ENCODE peak calls at places on chromosomes 12 and 14, in four cellular contexts. One of them, this sample, is unnamed.

GRCh38 chr12:16603265-16603915 is 2.6 kb downstream of the LMO3 start:
- DNase-seq in GM12878: no peak
- DNase-seq in GM12891: no peak
- DNase-seq in SK-N-SH: no peak
- DNase-seq in this sample: no peak

GRCh38 chr14:23579739-23580138 is 1.1 kb upstream of the JPH4 start:
- DNase-seq in GM12878: no peak
- DNase-seq in GM12891: no peak
- DNase-seq in SK-N-SH: no peak
- DNase-seq in this sample: no peak

GRCh38 chr14:60327447-60328331 is 78.7 kb downstream of the PPM1A start:
- DNase-seq in GM12878: peak
- DNase-seq in GM12891: peak
- DNase-seq in SK-N-SH: peak
- DNase-seq in this sample: peak

GRCh38 chr12:14238224-14238792 is 127.2 kb upstream of the ATF7IP start:
- DNase-seq in GM12878: no peak
- DNase-seq in GM12891: no peak
- DNase-seq in SK-N-SH: no peak
- DNase-seq in this sample: no peak

GRCh38 chr12:107225626-107226025 is 132.3 kb upstream of the CRY1 start:
- DNase-seq in GM12878: no peak
- DNase-seq in GM12891: no peak
- DNase-seq in SK-N-SH: no peak
- DNase-seq in this sample: no peak

GRCh38 chr14:105282098-105282725 is 18.6 kb downstream of the BRF1 start:
- DNase-seq in GM12878: no peak
- DNase-seq in GM12891: no peak
- DNase-seq in SK-N-SH: no peak
- DNase-seq in this sample: no peak

GRCh38 chr14:21729703-21730212 is 56.1 kb upstream of the OR4E1 start:
- DNase-seq in GM12878: no peak
- DNase-seq in GM12891: no peak
- DNase-seq in SK-N-SH: no peak
- DNase-seq in this sample: no peak

GRCh38 chr14:91246051-91246852 is 1.7 kb upstream of the GPR68 start:
- DNase-seq in GM12878: no peak
- DNase-seq in GM12891: no peak
- DNase-seq in SK-N-SH: no peak
- DNase-seq in this sample: no peak

GRCh38 chr14:93870377-93870776 is 56.8 kb upstream of the FAM181A start:
- DNase-seq in GM12878: no peak
- DNase-seq in GM12891: no peak
- DNase-seq in SK-N-SH: no peak
- DNase-seq in this sample: no peak

GRCh38 chr14:68784995-68785816 is 7.7 kb downstream of the ZFP36L1 start:
- DNase-seq in GM12878: no peak
- DNase-seq in GM12891: no peak
- DNase-seq in SK-N-SH: no peak
- DNase-seq in this sample: no peak

GRCh38 chr12:78489990-78490389 is 374.6 kb upstream of the SYT1 start:
- DNase-seq in GM12878: no peak
- DNase-seq in GM12891: no peak
- DNase-seq in SK-N-SH: no peak
- DNase-seq in this sample: no peak

GRCh38 chr12:99413751-99414150 is 233.8 kb upstream of the GARIN6 start:
- DNase-seq in GM12878: no peak
- DNase-seq in GM12891: no peak
- DNase-seq in SK-N-SH: no peak
- DNase-seq in this sample: no peak

GRCh38 chr14:55127491-55127951 is 1.5 kb upstream of the LGALS3 start:
- DNase-seq in GM12878: no peak
- DNase-seq in GM12891: no peak
- DNase-seq in SK-N-SH: no peak
- DNase-seq in this sample: no peak

GRCh38 chr12:92784795-92785562 is 82.2 kb downstream of the PLEKHG7 start:
- DNase-seq in GM12878: peak
- DNase-seq in GM12891: peak
- DNase-seq in SK-N-SH: peak
- DNase-seq in this sample: peak

GRCh38 chr12:67698711-67699603 is 50.4 kb downstream of the DYRK2 start:
- DNase-seq in GM12878: peak
- DNase-seq in GM12891: peak
- DNase-seq in SK-N-SH: no peak
- DNase-seq in this sample: peak

GRCh38 chr12:104863549-104863948 is 94.5 kb downstream of the SLC41A2 start:
- DNase-seq in GM12878: no peak
- DNase-seq in GM12891: no peak
- DNase-seq in SK-N-SH: no peak
- DNase-seq in this sample: no peak
- TF ChIP-seq TAF1 in GM12878: no peak
- TF ChIP-seq TAF1 in GM12891: no peak
- TF ChIP-seq TAF1 in SK-N-SH: no peak
- TF ChIP-seq TAF1 in this sample: no peak

DNA sequence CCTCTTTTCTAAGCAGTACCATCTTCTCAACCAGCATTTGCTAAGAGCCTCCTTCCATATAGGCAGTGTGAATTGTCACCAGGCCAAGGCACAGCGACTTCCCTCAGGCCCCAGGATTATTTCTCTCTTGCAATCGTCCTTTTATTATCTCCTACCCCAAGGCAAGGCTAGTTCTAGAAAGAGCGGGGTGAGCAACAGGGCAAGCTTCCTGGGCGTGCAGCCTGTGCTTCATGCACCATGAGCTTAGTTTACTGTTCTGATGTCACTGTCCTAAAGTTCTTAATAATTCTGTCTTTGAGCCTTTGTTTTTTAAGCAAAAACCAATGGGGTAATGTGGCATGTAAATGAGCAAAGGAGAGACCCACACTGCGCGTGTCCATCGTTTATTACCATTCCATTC is 27.9 kb downstream of the DUSP6 start:
- DNase-seq in GM12878: no peak
- DNase-seq in GM12891: no peak
- DNase-seq in SK-N-SH: no peak
- DNase-seq in this sample: no peak
- TF ChIP-seq TAF1 in GM12878: no peak
- TF ChIP-seq TAF1 in GM12891: no peak
- TF ChIP-seq TAF1 in SK-N-SH: no peak
- TF ChIP-seq TAF1 in this sample: no peak

GRCh38 chr12:27710592-27711311 is at the start of gene MRPS35:
- DNase-seq in GM12878: peak
- DNase-seq in GM12891: peak
- DNase-seq in SK-N-SH: peak
- DNase-seq in this sample: peak

GRCh38 chr12:27709212-27709931 is 1.3 kb upstream of the MRPS35 start:
- DNase-seq in GM12878: no peak
- DNase-seq in GM12891: no peak
- DNase-seq in SK-N-SH: no peak
- DNase-seq in this sample: no peak

GRCh38 chr12:27711312-27711682 is 665 bp downstream of the MRPS35 start:
- DNase-seq in GM12878: no peak
- DNase-seq in GM12891: peak
- DNase-seq in SK-N-SH: no peak
- DNase-seq in this sample: no peak

GRCh38 chr12:27711957-27712356 is 1.3 kb downstream of the MRPS35 start:
- DNase-seq in GM12878: no peak
- DNase-seq in GM12891: no peak
- DNase-seq in SK-N-SH: no peak
- DNase-seq in this sample: no peak

GRCh38 chr12:27709932-27710591 is 570 bp upstream of the MRPS35 start:
- DNase-seq in GM12878: peak
- DNase-seq in GM12891: no peak
- DNase-seq in SK-N-SH: no peak
- DNase-seq in this sample: no peak
- TF ChIP-seq TAF1 in GM12878: no peak
- TF ChIP-seq TAF1 in GM12891: no peak
- TF ChIP-seq TAF1 in SK-N-SH: no peak
- TF ChIP-seq TAF1 in this sample: no peak

DNA sequence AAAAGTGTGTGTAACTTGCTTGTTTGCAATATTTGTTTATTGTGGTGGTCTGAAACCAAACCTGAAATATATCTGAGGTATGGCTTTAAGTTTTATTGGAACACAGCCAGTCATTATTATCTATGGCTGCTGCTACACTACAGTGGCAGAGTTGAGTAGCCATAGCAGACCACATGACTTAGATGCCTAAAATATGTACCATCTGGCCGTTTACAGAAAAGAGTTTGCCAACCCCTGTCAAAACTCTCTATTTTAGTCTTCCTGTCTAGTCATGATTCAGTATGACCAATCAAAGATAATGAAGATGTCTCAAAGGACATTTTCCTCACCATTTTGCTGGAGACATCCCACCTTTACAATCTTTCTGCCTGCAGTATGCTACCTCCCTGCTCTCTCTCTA is 242.3 kb downstream of the ANO6 start:
- DNase-seq in GM12878: no peak
- DNase-seq in GM12891: no peak
- DNase-seq in SK-N-SH: no peak
- DNase-seq in this sample: no peak
- TF ChIP-seq TAF1 in GM12878: no peak
- TF ChIP-seq TAF1 in GM12891: no peak
- TF ChIP-seq TAF1 in SK-N-SH: no peak
- TF ChIP-seq TAF1 in this sample: no peak

GRCh38 chr12:43776498-43776897 is 17.7 kb downstream of the IRAK4 start:
- DNase-seq in GM12878: no peak
- DNase-seq in GM12891: peak
- DNase-seq in SK-N-SH: peak
- DNase-seq in this sample: no peak
- TF ChIP-seq TAF1 in GM12878: no peak
- TF ChIP-seq TAF1 in GM12891: no peak
- TF ChIP-seq TAF1 in SK-N-SH: no peak
- TF ChIP-seq TAF1 in this sample: no peak